ENCODE peak calls at places on chromosomes 5 and 9, in seven cellular contexts. E, K, N, Z, Y, T and S are unnamed samples.

GRCh38 chr5:98777295-98777694 is 3.8 kb downstream of the RGMB start:
- DNase-seq in E (no peak), K (no peak), N (no peak), Z (no peak), Y (no peak), T (no peak), S (no peak)

GRCh38 chr5:93100433-93100832 is 480.6 kb downstream of the NR2F1-AS1 start:
- DNase-seq in E (peak), K (no peak), N (no peak), Z (peak), Y (peak), T (no peak), S (no peak)

GRCh38 chr5:166347051-166347450 is 1944.4 kb upstream of the WWC1 start:
- DNase-seq in E (no peak), K (no peak), N (no peak), Z (no peak), Y (no peak), T (no peak), S (no peak)

GRCh38 chr9:83384214-83384613 is 154.0 kb downstream of the FRMD3 start:
- DNase-seq in E (no peak), K (no peak), N (no peak), Z (no peak), Y (no peak), T (no peak), S (no peak)

GRCh38 chr5:172801184-172801671 is 30.2 kb upstream of the DUSP1 start:
- DNase-seq in E (peak), K (peak), N (no peak), Z (peak), Y (no peak), T (no peak), S (no peak)

GRCh38 chr9:69204869-69205268 is 30.8 kb downstream of the TJP2 start:
- DNase-seq in E (peak), K (no peak), N (peak), Z (peak), Y (no peak), T (peak), S (no peak)

GRCh38 chr9:130446111-130446861 is 1.5 kb downstream of the ASS1 start:
- DNase-seq in E (peak), K (no peak), N (peak), Z (peak), Y (no peak), T (peak), S (no peak)

GRCh38 chr9:88814521-88815101 is 176.7 kb upstream of the S1PR3 start:
- DNase-seq in E (peak), K (no peak), N (no peak), Z (no peak), Y (no peak), T (no peak), S (no peak)

GRCh38 chr5:172311605-172312004 is 28.0 kb upstream of the UBTD2 start:
- DNase-seq in E (no peak), K (no peak), N (no peak), Z (no peak), Y (no peak), T (no peak), S (no peak)

GRCh38 chr9:109469646-109470358 is 28.3 kb downstream of the PTPN3 start:
- DNase-seq in E (peak), K (no peak), N (peak), Z (peak), Y (peak), T (peak), S (peak)

GRCh38 chr5:19891658-19892057 is 96.3 kb downstream of the CDH18 start:
- DNase-seq in E (peak), K (peak), N (no peak), Z (peak), Y (no peak), T (no peak), S (no peak)

GRCh38 chr9:124098141-124098905 is 86.8 kb downstream of the LHX2 start:
- DNase-seq in E (no peak), K (no peak), N (no peak), Z (no peak), Y (no peak), T (no peak), S (no peak)

GRCh38 chr5:157476699-157477408 is 16.8 kb downstream of the NIPAL4 start:
- DNase-seq in E (peak), K (no peak), N (peak), Z (peak), Y (peak), T (peak), S (peak)

GRCh38 chr9:97176206-97176605 is 131.3 kb upstream of the CCDC180 start:
- DNase-seq in E (no peak), K (no peak), N (no peak), Z (no peak), Y (no peak), T (no peak), S (no peak)

GRCh38 chr5:98173334-98173733 is 600.1 kb upstream of the RGMB start:
- DNase-seq in E (peak), K (no peak), N (no peak), Z (peak), Y (no peak), T (no peak), S (no peak)

GRCh38 chr5:77650686-77651085 is 12.2 kb upstream of the OTP start:
- DNase-seq in E (no peak), K (no peak), N (no peak), Z (no peak), Y (no peak), T (no peak), S (no peak)

GRCh38 chr5:180096616-180097015 is 25.1 kb upstream of the RNF130 start:
- DNase-seq in E (no peak), K (no peak), N (no peak), Z (no peak), Y (no peak), T (no peak), S (no peak)

GRCh38 chr9:112712678-112713077 is 5.2 kb downstream of the INIP start:
- DNase-seq in E (no peak), K (no peak), N (no peak), Z (no peak), Y (no peak), T (no peak), S (no peak)

GRCh38 chr9:130634191-130634768 is 30.1 kb upstream of the PRDM12 start:
- DNase-seq in E (no peak), K (no peak), N (no peak), Z (no peak), Y (no peak), T (no peak), S (no peak)

GRCh38 chr5:3597002-3597726 is 1.5 kb downstream of the IRX1 start:
- DNase-seq in E (no peak), K (no peak), N (peak), Z (no peak), Y (no peak), T (peak), S (no peak)

GRCh38 chr9:127938298-127938690 is 640 bp upstream of the DPM2 start:
- DNase-seq in E (no peak), K (no peak), N (peak), Z (no peak), Y (no peak), T (no peak), S (no peak)

GRCh38 chr5:85670417-85670816 is 947.3 kb upstream of the COX7C start:
- DNase-seq in E (no peak), K (no peak), N (no peak), Z (no peak), Y (no peak), T (no peak), S (no peak)

GRCh38 chr5:146124580-146124979 is 19.2 kb upstream of the PLAC8L1 start:
- DNase-seq in E (no peak), K (no peak), N (no peak), Z (no peak), Y (no peak), T (no peak), S (no peak)

GRCh38 chr5:167448376-167448775 is 843.1 kb upstream of the WWC1 start:
- DNase-seq in E (no peak), K (no peak), N (no peak), Z (no peak), Y (no peak), T (no peak), S (no peak)

GRCh38 chr5:112995764-112996618 is 19.4 kb downstream of the DCP2 start:
- DNase-seq in E (peak), K (no peak), N (peak), Z (peak), Y (peak), T (peak), S (peak)

GRCh38 chr5:10596886-10597451 is 33.1 kb downstream of the ANKRD33B start:
- DNase-seq in E (no peak), K (no peak), N (no peak), Z (no peak), Y (no peak), T (no peak), S (no peak)

GRCh38 chr9:4662108-4662988 is at the start of gene PLPP6:
- DNase-seq in E (peak), K (peak), N (peak), Z (peak), Y (peak), T (peak), S (peak)

GRCh38 chr5:142829821-142830220 is 59.6 kb downstream of the ARHGAP26 start:
- DNase-seq in E (peak), K (no peak), N (no peak), Z (peak), Y (no peak), T (no peak), S (no peak)

GRCh38 chr9:11457809-11458785 is 845.3 kb upstream of the PTPRD start:
- DNase-seq in E (no peak), K (no peak), N (peak), Z (no peak), Y (no peak), T (peak), S (no peak)

GRCh38 chr5:122704247-122705036 is 70.4 kb upstream of the SNX2 start:
- DNase-seq in E (peak), K (peak), N (peak), Z (peak), Y (peak), T (peak), S (peak)

GRCh38 chr9:91515074-91515687 is 91.5 kb upstream of the NFIL3 start:
- DNase-seq in E (peak), K (no peak), N (peak), Z (peak), Y (no peak), T (no peak), S (no peak)

GRCh38 chr5:164362021-164362420 is 856.6 kb downstream of the MAT2B start:
- DNase-seq in E (no peak), K (no peak), N (no peak), Z (no peak), Y (no peak), T (peak), S (no peak)

GRCh38 chr5:159548517-159548916 is 218.2 kb upstream of the IL12B start:
- DNase-seq in E (no peak), K (no peak), N (no peak), Z (no peak), Y (no peak), T (no peak), S (no peak)

GRCh38 chr5:113806250-113806649 is 292.8 kb downstream of the YTHDC2 start:
- DNase-seq in E (peak), K (no peak), N (peak), Z (peak), Y (no peak), T (peak), S (no peak)

GRCh38 chr5:76325876-76326491 is 77.1 kb upstream of the IQGAP2 start:
- DNase-seq in E (no peak), K (no peak), N (no peak), Z (no peak), Y (no peak), T (no peak), S (peak)

GRCh38 chr5:132103380-132103951 is 29.9 kb downstream of the CSF2 start:
- DNase-seq in E (peak), K (peak), N (no peak), Z (peak), Y (peak), T (no peak), S (peak)

GRCh38 chr5:74199436-74200210 is 440.9 kb downstream of the ENC1 start:
- DNase-seq in E (peak), K (no peak), N (no peak), Z (peak), Y (no peak), T (no peak), S (no peak)

GRCh38 chr5:155728146-155728856 is 598.7 kb upstream of the SGCD start:
- DNase-seq in E (peak), K (no peak), N (peak), Z (peak), Y (no peak), T (peak), S (no peak)

GRCh38 chr9:2469681-2470141 is 151.9 kb upstream of the VLDLR start:
- DNase-seq in E (peak), K (no peak), N (peak), Z (peak), Y (no peak), T (peak), S (peak)

GRCh38 chr9:2466703-2467102 is 154.9 kb upstream of the VLDLR start:
- DNase-seq in E (no peak), K (no peak), N (no peak), Z (no peak), Y (no peak), T (no peak), S (no peak)

GRCh38 chr9:2464624-2465023 is 157.0 kb upstream of the VLDLR start:
- DNase-seq in E (no peak), K (no peak), N (no peak), Z (no peak), Y (no peak), T (no peak), S (no peak)

GRCh38 chr9:2465516-2465915 is 156.1 kb upstream of the VLDLR start:
- DNase-seq in E (no peak), K (no peak), N (no peak), Z (no peak), Y (no peak), T (no peak), S (no peak)

DNA sequence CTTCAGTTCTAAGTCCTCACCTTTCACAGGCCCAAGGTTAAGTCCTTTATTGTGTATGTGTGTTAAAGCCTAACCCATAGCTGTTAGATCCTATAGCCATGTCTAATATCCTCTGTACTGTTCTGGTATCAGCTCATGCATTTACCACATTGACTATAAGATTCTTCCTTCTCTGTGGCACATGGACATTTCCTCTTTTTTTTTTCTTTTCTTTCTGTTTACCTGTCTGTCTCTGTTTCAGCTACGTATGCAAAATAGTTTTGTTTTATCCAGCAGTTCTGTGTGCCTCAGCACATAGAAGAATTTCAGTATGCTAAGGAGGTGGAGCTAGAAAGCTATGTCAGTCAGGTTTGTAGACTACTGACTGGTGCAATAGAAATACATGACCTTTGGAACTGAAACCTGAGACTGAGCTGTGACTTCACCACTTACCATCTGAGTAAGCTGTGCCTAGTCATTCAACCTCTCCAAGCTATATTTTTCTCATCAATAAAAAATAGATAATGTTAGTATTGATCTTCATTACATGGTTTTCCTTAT is 155.6 kb upstream of the VLDLR start:
- DNase-seq in E (peak), K (no peak), N (peak), Z (peak), Y (peak), T (no peak), S (no peak)
- H3K27ac ChIP-seq in E (no peak), K (no peak), N (no peak), Z (no peak), Y (no peak), T (no peak), S (no peak)

DNA sequence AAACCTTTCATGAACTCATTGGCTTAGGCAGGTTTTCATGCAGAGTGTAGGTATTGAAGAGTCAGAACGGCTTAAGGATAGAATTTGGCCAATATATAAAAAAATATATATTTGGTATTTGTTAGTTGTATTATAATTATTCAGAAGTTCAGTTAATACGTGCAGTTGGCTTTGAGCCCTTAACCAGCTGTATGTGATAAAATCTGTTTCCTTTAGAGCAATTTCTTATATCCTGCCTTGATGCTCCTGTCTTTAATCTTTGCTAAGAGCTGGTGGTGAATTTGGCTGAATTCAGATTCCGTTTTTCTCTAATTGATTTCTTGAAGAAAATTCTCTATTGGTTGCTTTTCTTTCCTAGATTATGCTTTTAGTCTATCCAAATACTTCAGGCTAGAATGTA is 3.7 kb downstream of the ANXA1 start:
- DNase-seq in E (no peak), K (no peak), N (no peak), Z (no peak), Y (no peak), T (no peak), S (no peak)
- H3K4me2 ChIP-seq in E (peak), K (peak), N (no peak), Z (peak), Y (no peak), T (no peak), S (no peak)

DNA sequence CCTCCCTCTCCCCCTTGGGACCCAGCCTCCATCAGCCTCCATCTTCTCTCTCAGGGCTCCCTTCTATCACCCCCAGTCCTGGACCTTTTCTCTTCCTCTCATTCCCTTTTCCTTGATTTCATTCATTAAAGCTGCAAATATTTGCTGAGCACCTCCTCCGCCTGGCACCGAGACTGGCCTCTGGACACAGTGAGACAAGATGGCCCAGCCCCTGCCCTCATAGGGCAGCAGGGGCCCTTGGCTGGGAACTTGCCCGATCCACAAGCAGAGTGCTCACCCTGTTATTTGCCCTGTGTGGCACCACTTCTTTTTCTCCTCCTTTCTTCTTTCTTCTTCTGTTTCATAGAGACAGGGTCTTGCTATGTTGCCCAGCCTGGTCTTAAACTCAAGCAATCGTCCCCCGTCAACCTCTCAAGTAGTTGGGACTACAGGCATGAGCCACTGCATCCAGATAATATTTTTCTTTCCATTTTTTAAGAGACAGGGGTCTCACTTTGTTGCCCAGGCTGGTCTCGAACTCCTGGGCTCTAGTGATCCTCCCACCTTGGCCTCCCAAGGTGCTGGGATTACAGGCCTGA is 47.2 kb upstream of the IER5L start:
- DNase-seq in E (no peak), K (no peak), N (no peak), Z (no peak), Y (no peak), T (no peak), S (no peak)
- H3K27ac ChIP-seq in E (no peak), K (no peak), N (no peak), Z (no peak), Y (peak), T (no peak), S (no peak)

GRCh38 chr5:12920527-12920926 is 1016.3 kb upstream of the CTNND2 start:
- DNase-seq in E (no peak), K (no peak), N (no peak), Z (no peak), Y (no peak), T (no peak), S (no peak)
- H3K4me2 ChIP-seq in E (no peak), K (no peak), N (no peak), Z (no peak), Y (no peak), T (no peak), S (no peak)

GRCh38 chr9:111167341-111167740 is 129.1 kb upstream of the LPAR1 start:
- DNase-seq in E (no peak), K (no peak), N (no peak), Z (no peak), Y (no peak), T (no peak), S (no peak)

GRCh38 chr9:111161015-111161415 is 122.7 kb upstream of the LPAR1 start:
- DNase-seq in E (peak), K (no peak), N (no peak), Z (peak), Y (no peak), T (no peak), S (no peak)

GRCh38 chr9:111158375-111158774 is 120.1 kb upstream of the LPAR1 start:
- DNase-seq in E (peak), K (no peak), N (no peak), Z (no peak), Y (no peak), T (no peak), S (no peak)

DNA sequence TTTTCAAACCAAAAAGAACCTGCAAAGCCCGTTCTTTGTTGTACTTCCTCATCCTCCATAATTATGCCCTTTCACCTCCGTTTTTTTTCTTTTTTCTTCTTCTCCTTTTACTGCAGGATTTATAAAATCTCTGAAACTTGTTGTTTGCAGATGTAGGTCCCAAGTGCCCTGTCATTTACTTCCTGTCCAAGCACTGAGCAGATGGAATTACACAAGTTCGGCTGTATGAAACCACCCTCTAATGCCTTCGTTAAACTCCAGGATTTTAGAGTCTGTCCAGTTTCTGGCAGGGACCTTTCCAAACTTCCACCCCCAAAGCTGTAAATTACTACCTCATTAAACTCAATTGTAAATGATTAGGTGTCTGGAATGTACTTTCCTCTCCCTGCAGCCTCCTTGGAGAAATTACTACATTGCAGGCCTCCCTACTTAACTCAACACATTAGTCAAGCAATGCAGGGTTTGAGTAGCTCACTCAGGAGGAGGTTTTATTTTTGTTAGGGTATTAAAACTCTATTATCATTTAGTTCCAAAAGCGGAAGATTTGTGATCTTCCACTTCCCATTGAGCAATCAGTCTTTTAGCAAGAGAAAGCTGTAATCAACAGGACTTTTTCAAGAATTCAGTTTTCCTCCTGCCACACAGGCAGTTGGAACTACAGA is 125.6 kb upstream of the LPAR1 start:
- DNase-seq in E (peak), K (no peak), N (no peak), Z (no peak), Y (no peak), T (no peak), S (no peak)
- H3K27ac ChIP-seq in E (no peak), K (no peak), N (peak), Z (no peak), Y (no peak), T (no peak), S (no peak)